ENCODE peak calls at places on chromosomes 4 and X, in ten cellular contexts. Z is uterus, T is transverse colon, C is esophagus squamous epithelium, M is right lobe of liver, E is HepG2, S is prostate gland, H is spleen, L is sigmoid colon, U is stomach. W is an unnamed sample. For H3K27me3, the result is how much of the 10 kb centered on the place peaks cover.

GRCh38 chr4:88953400-88953799 is 103.6 kb downstream of the FAM13A start:
- DNase-seq in H (no peak), Z (no peak), E (no peak), M (no peak), T (no peak), C (no peak), U (no peak), S (no peak), L (no peak), W (no peak)

GRCh38 chr4:110612631-110613269 is 10.1 kb downstream of the PITX2 start:
- DNase-seq in C (no peak), S (no peak), H (no peak), L (no peak), M (no peak), Z (no peak), T (no peak), E (no peak), U (no peak), W (no peak)

GRCh38 chrX:134746379-134746723 is 88.1 kb upstream of the PLAC1 start:
- DNase-seq in L (no peak), M (no peak), Z (no peak), U (no peak), E (no peak), H (no peak), T (no peak), C (no peak), S (no peak), W (no peak)

GRCh38 chr4:175369087-175369486 is 443.0 kb downstream of the GPM6A start:
- DNase-seq in H (no peak), C (no peak), U (no peak), E (no peak), S (no peak), T (no peak), Z (no peak), M (no peak), L (no peak), W (no peak)

GRCh38 chr4:115275615-115276014 is 162.2 kb upstream of the NDST4 start:
- DNase-seq in T (no peak), Z (no peak), U (no peak), L (no peak), H (no peak), E (no peak), M (no peak), S (no peak), C (no peak), W (no peak)

GRCh38 chrX:104318330-104319009 is 63.7 kb upstream of the ESX1 start:
- DNase-seq in U (peak), Z (no peak), E (peak), L (no peak), T (peak), S (peak), C (no peak), M (peak), H (no peak), W (no peak)

GRCh38 chrX:103831342-103831802 is 685 bp downstream of the RAB9B start:
- DNase-seq in U (peak), Z (no peak), C (no peak), E (no peak), S (no peak), T (no peak), M (peak), L (no peak), H (no peak), W (peak)

GRCh38 chr4:88101165-88101564 is 57.3 kb downstream of the ABCG2 start:
- DNase-seq in U (no peak), S (no peak), M (no peak), H (no peak), L (no peak), C (no peak), Z (no peak), T (no peak), E (no peak), W (peak)

GRCh38 chr4:5545271-5545670 is 163.1 kb downstream of the EVC2 start:
- DNase-seq in L (no peak), H (no peak), S (no peak), E (no peak), C (no peak), Z (no peak), M (no peak), U (no peak), T (no peak), W (no peak)

GRCh38 chr4:92091335-92091734 is 212.4 kb upstream of the GRID2 start:
- DNase-seq in Z (no peak), H (no peak), S (no peak), M (no peak), L (no peak), T (no peak), C (no peak), E (peak), U (no peak), W (no peak)

GRCh38 chrX:14026121-14026520 is 3.6 kb downstream of the GEMIN8 start:
- DNase-seq in Z (no peak), U (no peak), T (no peak), M (no peak), C (no peak), S (no peak), L (no peak), H (no peak), E (no peak), W (no peak)

GRCh38 chr4:86334020-86334750 is 25.7 kb downstream of the MAPK10 start:
- DNase-seq in U (no peak), T (no peak), S (no peak), H (no peak), E (no peak), C (no peak), Z (peak), L (no peak), M (no peak), W (no peak)

DNA sequence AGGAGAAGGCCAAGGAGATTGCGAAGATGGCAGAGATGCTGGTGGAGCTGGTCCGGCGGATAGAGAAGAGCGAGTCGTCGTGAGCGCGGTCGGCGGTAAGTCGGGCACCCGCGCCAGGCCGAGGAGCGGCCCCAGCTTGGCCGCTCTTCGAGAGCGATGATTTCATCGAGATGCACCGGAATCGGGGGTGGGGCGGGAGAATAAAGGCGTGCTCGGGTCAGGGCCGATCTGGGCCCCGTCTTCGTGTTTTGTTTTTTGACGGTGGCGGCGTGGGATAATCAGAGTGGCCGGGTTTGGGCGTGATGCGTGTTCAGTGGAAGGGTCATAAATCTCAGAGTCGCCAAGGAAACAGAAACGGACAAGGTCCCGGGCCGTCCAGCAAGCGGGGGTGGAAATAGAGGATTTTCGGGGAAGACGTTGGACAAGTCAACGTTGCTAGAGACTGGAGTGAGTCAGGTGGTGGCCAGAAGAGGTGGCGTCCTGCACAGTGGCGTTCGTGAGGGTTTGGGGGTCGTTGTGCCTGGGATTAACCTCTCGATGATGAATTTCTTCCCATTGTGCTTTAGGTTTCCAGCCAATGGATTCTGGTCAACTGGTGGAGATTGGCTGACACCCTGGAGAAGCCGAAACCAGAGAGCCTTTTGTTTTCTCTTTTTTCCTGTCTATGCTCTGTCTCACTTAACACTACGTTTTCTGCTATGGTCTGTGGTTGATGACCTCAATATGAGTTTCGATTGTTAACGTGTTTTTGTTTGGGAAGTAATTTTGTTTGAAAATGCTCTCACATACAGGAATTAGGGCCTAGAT is 882 bp downstream of the MRFAP1 start:
- DNase-seq in Z (peak), U (peak), M (peak), E (no peak), S (peak), T (peak), H (peak), L (no peak), C (no peak), W (peak)
- TF ChIP-seq POLR2A in Z (no peak), U (no peak), M (no peak), E (no peak), S (no peak), T (peak), H (no peak), L (no peak), C (peak), W (peak)

GRCh38 chr4:10348241-10348640 is 109.0 kb downstream of the ZNF518B start:
- DNase-seq in C (no peak), U (no peak), Z (no peak), T (no peak), H (no peak), L (no peak), S (no peak), E (no peak), M (no peak), W (no peak)

GRCh38 chr4:10347815-10348214 is 109.4 kb downstream of the ZNF518B start:
- DNase-seq in E (no peak), U (no peak), L (no peak), T (no peak), Z (no peak), M (no peak), H (no peak), S (no peak), C (no peak), W (no peak)

GRCh38 chr4:10346023-10346422 is 111.2 kb downstream of the ZNF518B start:
- DNase-seq in U (no peak), C (no peak), E (no peak), L (no peak), H (no peak), S (no peak), M (no peak), Z (no peak), T (no peak), W (no peak)

GRCh38 chr4:10345381-10345784 is 111.8 kb downstream of the ZNF518B start:
- DNase-seq in T (no peak), L (no peak), E (no peak), U (no peak), S (no peak), C (no peak), H (no peak), M (no peak), Z (no peak), W (no peak)

DNA sequence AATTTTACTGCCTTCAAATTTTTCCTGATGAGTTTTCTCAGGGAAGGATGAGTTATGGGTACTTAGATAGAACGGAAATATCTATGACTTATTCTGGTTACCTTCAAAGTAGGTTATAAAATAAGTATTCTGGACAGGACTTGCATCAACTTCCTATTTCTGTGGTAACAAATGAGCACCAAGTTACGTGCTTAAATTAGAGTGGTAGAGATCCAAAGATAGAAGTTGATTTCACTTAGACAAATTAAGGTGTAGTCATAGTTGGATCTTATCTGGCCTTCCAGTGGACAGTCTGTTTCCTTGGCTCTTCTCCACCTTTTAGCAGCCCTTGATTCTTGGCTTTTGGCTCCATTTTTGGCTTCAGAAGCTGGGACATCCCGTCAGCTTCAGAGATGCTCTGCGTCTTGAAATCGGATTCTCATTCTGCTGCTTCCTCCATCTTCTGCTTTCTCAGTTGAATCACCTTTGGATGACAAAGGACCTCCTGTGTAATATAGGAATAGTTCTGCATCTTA is 109.9 kb downstream of the ZNF518B start:
- DNase-seq in U (no peak), T (no peak), S (no peak), Z (no peak), C (no peak), H (no peak), L (no peak), E (no peak), M (no peak), W (no peak)
- H3K27ac ChIP-seq in U (no peak), T (no peak), S (no peak), Z (no peak), C (no peak), H (no peak), L (no peak), E (no peak), M (no peak), W (no peak)

GRCh38 chr4:13546374-13546854 is 2.1 kb upstream of the NKX3-2 start:
- DNase-seq in H (no peak), Z (no peak), M (no peak), U (no peak), L (no peak), T (no peak), C (no peak), S (no peak), E (no peak), W (no peak)

GRCh38 chr4:13546855-13547562 is 2.7 kb upstream of the NKX3-2 start:
- DNase-seq in C (no peak), U (no peak), S (no peak), E (no peak), T (peak), M (no peak), H (peak), L (peak), Z (no peak), W (no peak)

GRCh38 chr4:13547563-13548041 is 3.3 kb upstream of the NKX3-2 start:
- DNase-seq in C (no peak), T (peak), Z (no peak), L (peak), U (no peak), M (no peak), E (no peak), H (peak), S (no peak), W (no peak)

GRCh38 chr4:13548059-13548983 is 4.0 kb upstream of the NKX3-2 start:
- DNase-seq in U (no peak), M (no peak), T (no peak), L (peak), E (no peak), Z (no peak), S (no peak), H (peak), C (no peak), W (no peak)

GRCh38 chr4:13548984-13549546 is 4.8 kb upstream of the NKX3-2 start:
- DNase-seq in S (peak), T (peak), E (peak), C (no peak), H (peak), L (peak), Z (peak), M (peak), U (peak), W (peak)
- H3K27me3 ChIP-seq in S (under half), T (half or more), E (under half), C (under half), H (half or more), L (under half), Z (under half), M (under half), U (half or more), W (half or more)

GRCh38 chr4:30330894-30331652 is 389.1 kb upstream of the PCDH7 start:
- DNase-seq in S (no peak), U (no peak), M (no peak), Z (no peak), T (no peak), H (no peak), E (no peak), L (no peak), C (no peak), W (no peak)
- TF ChIP-seq POLR2A in S (no peak), U (no peak), M (no peak), Z (no peak), T (no peak), H (no peak), E (no peak), L (no peak), C (no peak), W (no peak)

DNA sequence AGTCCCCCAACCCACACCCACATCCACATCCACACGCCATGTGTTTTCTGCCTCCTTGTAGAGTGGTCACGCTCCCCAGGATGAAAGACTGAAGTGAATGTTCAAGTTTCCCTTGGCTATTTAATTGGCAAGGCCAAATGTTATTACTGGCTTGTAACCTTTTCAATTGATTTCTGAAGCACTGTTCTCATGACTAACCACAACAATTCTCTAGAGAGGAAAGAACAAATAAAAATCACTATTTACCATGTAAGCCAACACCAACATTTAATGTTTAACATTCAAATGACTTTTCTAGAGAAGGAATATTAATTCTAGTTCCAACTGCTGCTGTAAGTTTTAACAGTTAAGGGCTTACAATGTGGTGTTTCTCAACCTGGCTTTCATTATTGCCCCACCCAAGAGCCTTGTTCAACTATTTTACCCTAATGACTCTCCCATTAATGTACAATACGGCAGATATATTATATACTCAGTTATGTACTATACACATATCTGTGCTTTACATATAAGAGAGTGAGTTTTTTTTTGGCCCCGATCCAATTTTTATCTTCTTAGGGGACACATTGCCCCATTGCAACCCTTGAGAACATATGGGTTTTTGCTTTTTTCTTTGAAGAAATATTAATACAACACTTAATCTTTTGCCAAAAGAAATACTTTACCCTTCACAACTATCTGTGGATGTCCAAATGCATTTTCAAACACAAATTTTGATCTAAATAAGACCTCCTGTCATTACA is 46.5 kb downstream of the RELL1 start:
- DNase-seq in C (no peak), M (no peak), T (no peak), L (no peak), S (no peak), Z (no peak), H (no peak), U (no peak), E (no peak), W (no peak)
- H3K27ac ChIP-seq in C (no peak), M (peak), T (no peak), L (no peak), S (no peak), Z (no peak), H (no peak), U (no peak), E (no peak), W (no peak)

DNA sequence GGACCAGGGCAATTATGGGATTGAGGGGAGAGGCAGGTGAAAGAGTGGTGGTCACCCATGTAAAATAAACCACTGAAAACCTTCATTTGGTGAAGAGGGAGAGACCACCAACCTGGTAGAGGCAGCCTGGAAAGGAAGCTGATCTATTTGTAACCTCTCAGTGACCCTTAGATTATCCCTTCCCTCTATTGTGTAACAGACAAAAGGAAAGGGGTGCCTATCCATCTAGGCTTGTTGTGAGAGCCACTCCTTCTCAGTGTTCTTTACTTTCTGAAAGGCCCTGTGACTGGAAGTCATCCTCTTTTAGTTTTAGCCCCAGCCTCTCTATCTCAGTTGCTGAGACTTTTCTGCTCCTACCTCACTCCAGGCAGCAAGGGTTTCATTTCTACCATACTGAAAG is 142.4 kb downstream of the TMEM164 start:
- DNase-seq in E (no peak), S (no peak), T (no peak), Z (no peak), H (no peak), M (no peak), C (no peak), U (no peak), L (no peak), W (no peak)
- H3K27me3 ChIP-seq in E (under half), S (under half), T (under half), Z (under half), H (under half), M (under half), C (under half), U (under half), L (under half), W (under half)